ENCODE peak calls at places on chromosomes 13 and 19, in eight cellular contexts. U is PC-3, L is BE2C, I is bronchial epithelial cell, J is tibial nerve, S is A549, H is psoas muscle, Z is neural crest cell. D is an unnamed sample.

GRCh38 chr13:25971499-25972145 is 80.2 kb downstream of the SHISA2 start:
- DNase-seq in U (peak), L (no peak), I (no peak), J (no peak), S (no peak), H (no peak), Z (no peak), D (no peak)

GRCh38 chr19:514166-514663 is 6.9 kb downstream of the TPGS1 start:
- DNase-seq in U (no peak), L (no peak), I (no peak), J (no peak), S (no peak), H (no peak), Z (no peak), D (no peak)

GRCh38 chr19:31317542-31317941 is 31.7 kb downstream of the TSHZ3 start:
- DNase-seq in U (no peak), L (no peak), I (no peak), J (no peak), S (no peak), H (no peak), Z (no peak), D (no peak)

GRCh38 chr13:24161010-24161775 is 673 bp downstream of the SPATA13 start:
- DNase-seq in U (peak), L (peak), I (no peak), J (no peak), S (no peak), H (peak), Z (no peak), D (no peak)

GRCh38 chr19:55285225-55285890 is 1.6 kb downstream of the BRSK1 start:
- DNase-seq in U (no peak), L (no peak), I (no peak), J (no peak), S (no peak), H (no peak), Z (no peak), D (no peak)

GRCh38 chr19:16019691-16020448 is 56.4 kb upstream of the TPM4 start:
- DNase-seq in U (no peak), L (no peak), I (no peak), J (no peak), S (no peak), H (no peak), Z (no peak), D (no peak)

GRCh38 chr19:39446365-39447084 is 1.1 kb downstream of the SUPT5H start:
- DNase-seq in U (no peak), L (no peak), I (no peak), J (no peak), S (no peak), H (no peak), Z (no peak), D (no peak)

GRCh38 chr13:74409551-74409950 is 275.3 kb upstream of the KLF12 start:
- DNase-seq in U (no peak), L (no peak), I (no peak), J (no peak), S (no peak), H (no peak), Z (no peak), D (no peak)

GRCh38 chr19:40053491-40053890 is 2.5 kb downstream of the ZNF780B start:
- DNase-seq in U (no peak), L (no peak), I (no peak), J (no peak), S (no peak), H (no peak), Z (no peak), D (no peak)

GRCh38 chr19:46772170-46773017 is 16.0 kb downstream of the SLC1A5 start:
- DNase-seq in U (no peak), L (no peak), I (no peak), J (no peak), S (no peak), H (no peak), Z (no peak), D (no peak)

GRCh38 chr19:35168261-35168660 is 13.7 kb downstream of the FXYD5 start:
- DNase-seq in U (peak), L (no peak), I (peak), J (no peak), S (no peak), H (no peak), Z (no peak), D (no peak)

GRCh38 chr19:6141217-6141616 is 5.8 kb downstream of the ACSBG2 start:
- DNase-seq in U (no peak), L (no peak), I (no peak), J (no peak), S (no peak), H (no peak), Z (no peak), D (no peak)

GRCh38 chr19:6138066-6138465 is 2.6 kb downstream of the ACSBG2 start:
- DNase-seq in U (no peak), L (no peak), I (no peak), J (no peak), S (no peak), H (no peak), Z (no peak), D (no peak)

GRCh38 chr19:6133231-6133630 is 2.2 kb upstream of the ACSBG2 start:
- DNase-seq in U (no peak), L (no peak), I (no peak), J (no peak), S (no peak), H (no peak), Z (no peak), D (no peak)

GRCh38 chr19:6135367-6135766 is at the start of gene ACSBG2:
- DNase-seq in U (no peak), L (no peak), I (no peak), J (no peak), S (no peak), H (no peak), Z (no peak), D (no peak)

GRCh38 chr19:6138511-6138910 is 3.0 kb downstream of the ACSBG2 start:
- DNase-seq in U (no peak), L (no peak), I (no peak), J (no peak), S (no peak), H (no peak), Z (no peak), D (no peak)
- TF ChIP-seq CTCF in U (no peak), L (no peak), I (no peak), J (no peak), S (no peak), H (no peak), Z (no peak), D (no peak)

GRCh38 chr19:37077929-37078716 is at the start of gene ZNF420:
- DNase-seq in U (peak), L (peak), I (peak), J (peak), S (peak), H (peak), Z (peak), D (peak)
- TF ChIP-seq CTCF in U (no peak), L (no peak), I (no peak), J (no peak), S (no peak), H (no peak), Z (no peak), D (no peak)

DNA sequence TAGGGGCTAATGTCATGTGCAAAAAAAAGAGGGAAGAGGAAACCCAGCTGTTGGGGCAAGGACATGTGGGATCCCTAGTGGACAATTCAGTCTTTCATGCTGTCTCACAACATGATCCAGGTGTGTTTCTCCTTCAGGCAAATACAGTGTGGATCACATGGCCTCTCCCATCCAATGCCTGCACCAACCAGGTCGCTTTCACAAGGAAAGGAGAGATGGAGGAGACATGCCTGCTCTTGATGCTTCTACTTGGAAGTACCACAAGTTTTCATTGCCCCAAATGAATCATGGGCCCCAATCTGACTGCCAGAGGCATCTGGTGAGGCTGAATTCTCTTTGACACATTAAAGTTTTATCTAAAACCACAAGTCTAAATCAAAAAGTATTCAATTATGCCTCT is 82.1 kb downstream of the DLEU7 start:
- DNase-seq in U (no peak), L (no peak), I (peak), J (no peak), S (no peak), H (no peak), Z (no peak), D (no peak)
- TF ChIP-seq CTCF in U (no peak), L (no peak), I (no peak), J (no peak), S (no peak), H (no peak), Z (no peak), D (no peak)

GRCh38 chr19:41860419-41861097 is 503 bp downstream of the RPS19 start:
- DNase-seq in U (no peak), L (no peak), I (no peak), J (no peak), S (no peak), H (no peak), Z (no peak), D (no peak)

GRCh38 chr19:41861846-41862245 is 1.8 kb downstream of the RPS19 start:
- DNase-seq in U (no peak), L (no peak), I (no peak), J (no peak), S (no peak), H (no peak), Z (no peak), D (no peak)

GRCh38 chr19:41861098-41861768 is 1.2 kb downstream of the RPS19 start:
- DNase-seq in U (no peak), L (no peak), I (no peak), J (no peak), S (no peak), H (no peak), Z (no peak), D (no peak)

GRCh38 chr19:41859618-41860418 is at the start of gene RPS19:
- DNase-seq in U (peak), L (peak), I (peak), J (peak), S (peak), H (peak), Z (peak), D (peak)

DNA sequence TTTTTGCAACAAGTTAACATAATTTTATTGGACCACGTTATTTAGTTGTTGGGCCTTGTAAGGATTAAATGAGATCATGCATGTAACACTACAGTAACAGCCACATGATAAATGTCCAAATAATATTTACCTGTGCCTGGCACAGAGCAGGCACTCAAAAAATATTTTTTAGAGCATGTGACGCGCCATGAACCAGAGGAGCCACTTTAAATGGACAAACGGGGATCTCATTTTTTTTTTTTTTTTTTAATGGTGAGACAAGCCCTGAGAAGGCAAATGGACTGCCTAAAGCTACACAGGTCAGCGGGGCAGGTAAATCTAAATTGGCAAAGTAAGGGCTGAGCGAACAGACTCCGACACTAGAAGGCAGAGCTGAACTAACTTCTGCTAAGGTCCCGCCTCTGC is 840 bp upstream of the RPS19 start:
- DNase-seq in U (no peak), L (no peak), I (no peak), J (no peak), S (no peak), H (no peak), Z (no peak), D (no peak)
- TF ChIP-seq CTCF in U (no peak), L (no peak), I (no peak), J (no peak), S (no peak), H (no peak), Z (no peak), D (no peak)

GRCh38 chr19:49118565-49119410 is at the start of gene C19orf73:
- DNase-seq in U (peak), L (peak), I (peak), J (peak), S (peak), H (peak), Z (peak), D (peak)
- TF ChIP-seq CTCF in U (no peak), L (no peak), I (peak), J (no peak), S (no peak), H (no peak), Z (no peak), D (no peak)

GRCh38 chr13:61110804-61111203 is 304.8 kb downstream of the PCDH20 start:
- DNase-seq in U (peak), L (no peak), I (peak), J (no peak), S (no peak), H (no peak), Z (no peak), D (no peak)

GRCh38 chr13:61111529-61111928 is 304.1 kb downstream of the PCDH20 start:
- DNase-seq in U (no peak), L (no peak), I (no peak), J (no peak), S (no peak), H (no peak), Z (no peak), D (no peak)

GRCh38 chr13:61113140-61113658 is 302.4 kb downstream of the PCDH20 start:
- DNase-seq in U (no peak), L (no peak), I (no peak), J (no peak), S (no peak), H (no peak), Z (no peak), D (no peak)

GRCh38 chr13:61107989-61108388 is 307.7 kb downstream of the PCDH20 start:
- DNase-seq in U (no peak), L (no peak), I (no peak), J (no peak), S (no peak), H (no peak), Z (no peak), D (no peak)

GRCh38 chr13:61109741-61110140 is 305.9 kb downstream of the PCDH20 start:
- DNase-seq in U (no peak), L (no peak), I (no peak), J (no peak), S (no peak), H (no peak), Z (no peak), D (no peak)
- TF ChIP-seq CTCF in U (no peak), L (no peak), I (no peak), J (no peak), S (no peak), H (no peak), Z (no peak), D (no peak)

DNA sequence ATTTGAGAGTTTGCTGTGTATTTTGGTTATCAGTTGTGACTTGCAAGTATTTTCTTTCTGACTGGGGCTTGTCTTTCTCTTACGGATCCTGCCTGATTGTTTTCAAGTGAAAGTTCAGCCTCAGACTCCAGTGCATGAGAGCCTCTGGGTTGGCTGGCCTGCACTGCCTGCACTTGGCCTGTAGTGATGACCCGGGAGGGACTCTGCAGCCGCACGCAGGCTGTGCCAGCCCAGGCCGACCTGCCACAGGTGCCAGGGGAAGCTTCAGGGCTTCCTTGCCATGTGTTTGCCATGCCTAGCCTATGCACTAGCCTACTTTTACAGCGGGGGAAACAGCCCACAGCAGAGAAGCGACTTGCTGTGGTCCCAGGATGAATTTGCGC is 77.0 kb downstream of the KDM4B start:
- DNase-seq in U (no peak), L (no peak), I (no peak), J (no peak), S (peak), H (no peak), Z (no peak), D (no peak)
- TF ChIP-seq CTCF in U (no peak), L (no peak), I (no peak), J (no peak), S (no peak), H (no peak), Z (no peak), D (no peak)